ENCODE peak calls at places on chromosomes 12 and 14, in five cellular contexts. R, S, Z, W and T are unnamed samples. For H3K4me1, the result is how much of the 10 kb centered on the place peaks cover.

GRCh38 chr12:62640910-62641448 is 174.4 kb downstream of the MON2 start:
- DNase-seq in R (peak), S (peak), Z (no peak), W (no peak), T (no peak)

GRCh38 chr12:57005980-57006808 is at the start of gene ZBTB39:
- DNase-seq in R (peak), S (peak), Z (peak), W (peak), T (peak)

GRCh38 chr12:120724720-120725119 is 906 bp upstream of the ACADS start:
- DNase-seq in R (no peak), S (no peak), Z (peak), W (no peak), T (no peak)

GRCh38 chr14:99936056-99936455 is 129.2 kb upstream of the EVL start:
- DNase-seq in R (no peak), S (peak), Z (no peak), W (no peak), T (no peak)

GRCh38 chr12:112418248-112418595 is 525 bp upstream of the PTPN11 start:
- DNase-seq in R (no peak), S (no peak), Z (no peak), W (no peak), T (no peak)

GRCh38 chr12:29242921-29243431 is 93.9 kb downstream of the FAR2 start:
- DNase-seq in R (no peak), S (no peak), Z (no peak), W (no peak), T (no peak)

GRCh38 chr12:55698241-55698955 is 9.3 kb downstream of the ITGA7 start:
- DNase-seq in R (no peak), S (no peak), Z (peak), W (no peak), T (no peak)

GRCh38 chr12:19507823-19508222 is 68.5 kb downstream of the AEBP2 start:
- DNase-seq in R (no peak), S (no peak), Z (no peak), W (no peak), T (no peak)

GRCh38 chr12:6171409-6172015 is 28.7 kb upstream of the CD9 start:
- DNase-seq in R (no peak), S (no peak), Z (peak), W (peak), T (no peak)

GRCh38 chr14:52124791-52125661 is 56.2 kb upstream of the NID2 start:
- DNase-seq in R (peak), S (peak), Z (no peak), W (no peak), T (no peak)

GRCh38 chr12:10331642-10332239 is 24.1 kb downstream of the KLRD1 start:
- DNase-seq in R (peak), S (peak), Z (no peak), W (no peak), T (no peak)

GRCh38 chr12:114783176-114783575 is 99.2 kb upstream of the TBX3 start:
- DNase-seq in R (no peak), S (no peak), Z (no peak), W (no peak), T (no peak)

GRCh38 chr14:104427126-104427851 is 152.3 kb upstream of the C14orf180 start:
- DNase-seq in R (no peak), S (no peak), Z (peak), W (no peak), T (no peak)

GRCh38 chr12:130236421-130236820 is 74.2 kb downstream of the FZD10 start:
- DNase-seq in R (no peak), S (no peak), Z (no peak), W (no peak), T (no peak)

GRCh38 chr14:100862277-100862676 is 36.4 kb downstream of the MEG3 start:
- DNase-seq in R (no peak), S (no peak), Z (peak), W (peak), T (no peak)

GRCh38 chr14:35423621-35424020 is 19.1 kb upstream of the NFKBIA start:
- DNase-seq in R (no peak), S (no peak), Z (no peak), W (no peak), T (no peak)

GRCh38 chr12:77645966-77646598 is 184.6 kb upstream of the NAV3 start:
- DNase-seq in R (no peak), S (no peak), Z (no peak), W (no peak), T (no peak)

GRCh38 chr12:9760699-9761406 is at the start of gene CD69:
- DNase-seq in R (peak), S (no peak), Z (no peak), W (no peak), T (no peak)

GRCh38 chr12:13241833-13242232 is 45.3 kb downstream of the EMP1 start:
- DNase-seq in R (no peak), S (peak), Z (no peak), W (no peak), T (no peak)

GRCh38 chr12:120688527-120689071 is 1.6 kb downstream of the MLEC start:
- DNase-seq in R (no peak), S (peak), Z (no peak), W (no peak), T (no peak)

GRCh38 chr12:52130695-52131094 is 51.2 kb downstream of the SMIM41 start:
- DNase-seq in R (no peak), S (no peak), Z (no peak), W (peak), T (no peak)

GRCh38 chr12:54662028-54662427 is 13.9 kb upstream of the DCD start:
- DNase-seq in R (no peak), S (no peak), Z (no peak), W (no peak), T (no peak)

GRCh38 chr12:54657048-54657696 is 9.0 kb upstream of the DCD start:
- DNase-seq in R (no peak), S (no peak), Z (no peak), W (no peak), T (no peak)

GRCh38 chr12:54660320-54660962 is 12.3 kb upstream of the DCD start:
- DNase-seq in R (no peak), S (no peak), Z (no peak), W (no peak), T (no peak)

GRCh38 chr12:54661048-54661447 is 12.9 kb upstream of the DCD start:
- DNase-seq in R (no peak), S (no peak), Z (no peak), W (no peak), T (no peak)

DNA sequence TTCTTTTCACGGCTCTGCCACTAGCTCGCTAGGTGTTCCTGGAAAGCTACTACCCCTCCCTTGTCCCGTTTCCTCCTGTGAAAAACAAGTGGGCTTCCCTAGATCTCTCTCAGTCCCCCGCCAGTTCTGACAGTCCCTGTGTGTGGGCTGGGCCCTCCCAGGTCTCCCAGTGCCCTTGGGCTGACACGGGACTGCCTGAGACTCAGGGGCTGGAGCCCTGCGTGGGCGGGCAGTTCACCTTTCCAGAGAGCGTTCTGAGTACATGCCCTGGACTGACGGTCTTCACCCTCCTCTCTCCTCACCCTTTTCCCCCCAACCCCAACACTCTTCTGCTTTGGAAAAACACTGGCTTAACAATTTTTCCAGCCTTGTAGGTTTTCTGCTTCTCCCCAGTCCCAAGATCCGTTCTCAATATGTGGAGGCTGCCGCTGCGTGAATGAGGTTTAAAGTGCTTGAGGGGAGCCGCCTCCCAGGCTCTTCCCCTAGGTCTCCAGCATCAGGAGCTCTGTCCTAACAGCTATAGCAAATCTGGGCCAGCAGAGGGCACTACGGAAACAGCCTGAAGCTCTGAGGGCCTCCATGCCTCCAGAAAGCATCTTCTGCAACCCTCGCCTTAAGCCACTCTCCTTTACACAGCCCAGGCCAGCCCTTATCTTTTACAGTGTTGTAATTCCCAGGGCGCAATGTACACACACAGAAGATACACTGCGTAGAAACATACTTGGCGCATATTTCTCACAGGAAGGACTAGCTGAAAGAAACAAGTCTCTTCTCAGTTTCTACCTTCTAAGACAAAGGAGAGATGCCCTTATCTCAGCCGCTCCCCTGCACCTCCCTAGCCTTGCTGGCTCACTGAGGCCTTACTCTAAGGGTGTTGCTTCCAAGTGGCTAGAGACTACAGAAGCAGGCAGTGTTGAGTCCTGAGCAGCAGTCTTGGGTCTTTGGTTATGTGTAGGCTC is 10.4 kb upstream of the DCD start:
- DNase-seq in R (no peak), S (peak), Z (no peak), W (peak), T (peak)
- H3K27ac ChIP-seq in R (no peak), S (no peak), Z (no peak), W (no peak), T (no peak)

GRCh38 chr12:104674083-104674482 is 217.3 kb downstream of the CHST11 start:
- DNase-seq in R (no peak), S (no peak), Z (no peak), W (no peak), T (no peak)
- H3K4me3 ChIP-seq in R (no peak), S (no peak), Z (no peak), W (no peak), T (no peak)

GRCh38 chr14:91123201-91123600 is 9.3 kb downstream of the DGLUCY start:
- DNase-seq in R (no peak), S (no peak), Z (peak), W (no peak), T (no peak)
- H3K4me1 ChIP-seq in R (under half), S (under half), Z (under half), W (half or more), T (under half)

DNA sequence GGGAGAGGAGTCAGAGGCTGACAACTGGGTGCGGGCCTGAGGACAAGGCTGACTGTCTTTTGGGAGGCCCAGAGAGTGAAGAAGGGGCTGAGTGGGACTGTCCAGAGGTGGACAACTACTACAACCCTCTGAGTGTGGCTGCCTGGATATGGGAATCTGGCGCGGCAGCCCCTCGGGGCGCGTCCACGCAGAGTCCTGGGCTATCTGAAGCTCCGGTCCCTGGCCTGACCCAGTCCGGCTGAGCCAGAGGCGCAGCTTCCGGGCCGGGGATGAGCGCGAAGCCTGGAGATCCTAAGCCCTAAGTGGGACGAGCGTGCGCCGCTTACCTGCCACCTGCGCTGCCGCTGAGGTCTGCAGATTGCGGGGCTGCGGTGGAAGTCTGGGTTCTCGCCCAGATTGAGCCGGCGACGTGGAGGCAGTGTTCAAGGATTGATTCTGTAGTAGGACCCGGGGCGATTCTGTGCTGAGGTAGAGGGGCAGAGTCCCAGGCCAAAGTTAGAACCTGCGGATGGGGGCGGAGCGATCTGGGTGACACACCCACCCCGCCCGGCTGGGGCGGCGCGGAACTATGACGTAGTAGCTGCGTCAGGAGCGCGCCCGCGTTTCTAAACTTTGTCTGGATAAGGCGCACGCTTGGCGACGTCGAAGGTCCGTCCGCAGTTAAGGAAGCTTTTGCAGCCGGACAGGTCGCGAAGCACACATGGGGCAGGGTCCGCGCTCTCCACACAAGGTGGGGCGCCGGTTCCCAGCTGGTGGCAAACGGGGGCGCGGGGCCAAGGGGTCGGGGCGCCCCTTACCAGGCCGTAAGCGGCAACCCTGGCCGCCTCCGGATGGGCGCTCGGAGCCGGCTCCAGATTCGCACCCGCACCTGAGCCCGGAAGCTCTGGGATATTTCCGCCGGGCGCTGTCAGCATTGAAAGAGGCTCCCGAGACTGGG is at the start of the genes DHRS1 and NOP9:
- DNase-seq in R (peak), S (peak), Z (peak), W (peak), T (peak)
- H3K27ac ChIP-seq in R (peak), S (peak), Z (peak), W (peak), T (peak)

DNA sequence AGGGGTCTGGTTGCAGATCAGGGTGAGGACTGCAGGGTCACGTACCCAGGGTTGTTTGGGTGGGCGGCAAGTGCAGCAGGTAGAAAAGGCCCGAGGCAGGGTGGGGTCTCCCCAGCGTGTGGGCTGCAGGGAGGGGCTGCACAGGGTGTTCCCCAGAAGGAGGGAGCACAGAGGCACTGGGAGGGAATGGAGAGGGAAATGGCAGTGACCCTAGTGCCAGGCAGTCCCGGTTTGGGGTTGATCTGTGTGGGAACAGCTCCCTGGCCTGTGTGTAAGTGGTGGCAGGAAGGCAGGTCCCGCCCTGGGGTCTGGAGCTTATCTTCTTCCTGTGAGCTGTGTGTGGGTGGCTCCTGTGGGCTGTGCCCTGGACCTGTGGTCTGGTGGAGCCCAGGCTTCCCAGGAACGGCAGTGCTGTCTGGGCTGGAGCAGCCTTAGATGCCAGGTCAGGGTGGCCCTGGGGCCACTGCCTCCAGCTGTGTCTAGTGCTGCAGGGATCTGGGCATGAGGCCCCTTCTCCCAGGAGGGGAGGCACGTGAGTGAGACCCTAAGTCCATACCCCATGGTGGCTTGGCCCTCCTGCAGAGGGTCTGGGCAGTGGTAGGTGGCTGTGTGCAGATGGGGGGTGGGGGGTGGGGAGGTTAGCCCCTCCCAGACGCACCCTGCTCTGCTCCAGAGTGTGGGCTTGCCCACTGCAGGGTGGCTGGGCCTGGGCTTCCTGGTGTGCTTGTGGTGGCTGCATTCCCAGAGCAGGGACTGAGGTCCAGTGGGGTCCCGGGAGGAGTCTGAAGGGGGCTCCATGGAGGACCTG is 363.5 kb downstream of the TMEM121 start:
- DNase-seq in R (no peak), S (no peak), Z (peak), W (peak), T (no peak)
- H3K4me3 ChIP-seq in R (no peak), S (no peak), Z (no peak), W (no peak), T (no peak)

GRCh38 chr12:16531623-16532022 is 74.3 kb downstream of the LMO3 start:
- DNase-seq in R (no peak), S (no peak), Z (no peak), W (no peak), T (peak)
- H3K4me1 ChIP-seq in R (under half), S (under half), Z (under half), W (under half), T (under half)

GRCh38 chr14:105485720-105486332 is 860 bp upstream of the CRIP1 start:
- DNase-seq in R (peak), S (peak), Z (no peak), W (peak), T (no peak)
- H3K27ac ChIP-seq in R (peak), S (no peak), Z (peak), W (peak), T (no peak)

GRCh38 chr12:38903596-38903995 is 1.8 kb downstream of the CPNE8 start:
- DNase-seq in R (no peak), S (no peak), Z (no peak), W (no peak), T (no peak)

GRCh38 chr12:38907171-38907923 is 2.0 kb upstream of the CPNE8 start:
- DNase-seq in R (no peak), S (peak), Z (no peak), W (no peak), T (no peak)

GRCh38 chr12:38905480-38906351 is at the start of gene CPNE8:
- DNase-seq in R (peak), S (peak), Z (peak), W (peak), T (peak)

GRCh38 chr12:38906482-38907170 is 1.2 kb upstream of the CPNE8 start:
- DNase-seq in R (peak), S (peak), Z (peak), W (peak), T (peak)

DNA sequence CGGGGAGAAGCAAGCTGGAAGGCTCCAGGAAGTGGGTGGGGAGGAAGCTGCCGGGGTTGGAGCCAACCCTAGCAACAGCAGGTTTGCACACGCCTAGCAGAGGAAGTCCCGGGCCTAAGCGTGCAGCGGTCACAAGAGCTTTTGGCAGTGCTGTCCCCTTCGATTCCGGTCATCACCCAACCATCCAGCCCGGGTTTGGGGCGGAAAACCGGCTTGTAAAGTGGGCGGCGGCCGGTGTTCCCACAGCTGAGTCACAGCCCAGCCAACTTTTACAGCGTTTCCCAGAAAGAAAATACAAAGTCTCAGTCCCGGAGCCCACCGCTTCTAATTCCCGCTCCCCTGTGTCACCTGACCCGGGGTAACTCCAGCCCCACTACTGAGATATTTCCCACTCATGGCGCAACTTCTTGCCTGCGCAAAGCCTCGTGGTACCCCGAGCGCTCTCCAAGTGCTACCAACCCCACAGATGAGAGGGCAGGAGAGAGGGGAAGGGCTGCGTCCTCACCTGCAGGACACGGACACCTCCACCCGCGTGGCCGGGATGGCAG is 385 bp downstream of the CPNE8 start:
- DNase-seq in R (peak), S (peak), Z (peak), W (peak), T (peak)
- H3K4me3 ChIP-seq in R (peak), S (peak), Z (peak), W (peak), T (peak)